ENCODE peak calls at places on chromosomes 7 and 10, in nine cellular contexts. T, P, M, S, C, Z, F, Q and J are unnamed samples.

GRCh38 chr7:131765575-131765974 is 209.1 kb upstream of the PODXL start:
- DNase-seq in F (no peak), Z (no peak), T (no peak), S (no peak), P (no peak), Q (no peak), M (no peak), C (no peak), J (no peak)

GRCh38 chr7:124724516-124725192 is 40.9 kb downstream of the GPR37 start:
- DNase-seq in S (no peak), C (no peak), T (no peak), Z (no peak), Q (no peak), F (no peak), M (no peak), P (no peak), J (no peak)

GRCh38 chr7:15891151-15891842 is 204.8 kb upstream of the MEOX2 start:
- DNase-seq in C (no peak), M (no peak), Q (no peak), S (no peak), Z (peak; percentile 69), T (no peak), P (no peak), F (no peak), J (no peak)

GRCh38 chr7:41503438-41503837 is 199.5 kb downstream of the INHBA start:
- DNase-seq in S (no peak), P (no peak), T (no peak), C (no peak), F (no peak), M (no peak), Z (peak; percentile 40), Q (no peak), J (no peak)

GRCh38 chr7:152544971-152545619 is 109.3 kb upstream of the KMT2C start:
- DNase-seq in M (no peak), S (no peak), Q (no peak), C (no peak), P (no peak), F (no peak), T (no peak), Z (no peak), J (no peak)

GRCh38 chr7:25579688-25580075 is 351.4 kb upstream of the NPVF start:
- DNase-seq in C (no peak), Q (no peak), S (no peak), Z (no peak), P (peak; percentile 80), F (no peak), M (no peak), T (no peak), J (no peak)

GRCh38 chr7:85104432-85105205 is 82.2 kb downstream of the SEMA3D start:
- DNase-seq in P (no peak), Z (peak; percentile 26), Q (no peak), M (no peak), T (no peak), S (no peak), C (no peak), F (no peak), J (no peak)

GRCh38 chr10:66167816-66168215 is 758.0 kb upstream of the LRRTM3 start:
- DNase-seq in T (no peak), P (no peak), S (no peak), Z (peak; percentile 13), C (no peak), M (no peak), F (no peak), Q (no peak), J (no peak)

GRCh38 chr7:30148951-30149459 is 14.2 kb downstream of the MTURN start:
- DNase-seq in S (peak; percentile 66), P (no peak), T (no peak), C (no peak), F (no peak), M (no peak), Q (peak; percentile 77), Z (no peak), J (no peak)

GRCh38 chr10:83965473-83965872 is 173.8 kb upstream of the GHITM start:
- DNase-seq in F (no peak), S (no peak), Q (no peak), P (no peak), Z (no peak), T (no peak), M (no peak), C (no peak), J (no peak)

GRCh38 chr7:77447616-77448015 is 31.5 kb upstream of the GSAP start:
- DNase-seq in C (no peak), F (no peak), P (no peak), S (no peak), Z (no peak), T (no peak), M (no peak), Q (no peak), J (no peak)

GRCh38 chr10:29254123-29255046 is 34.5 kb upstream of the LYZL1 start:
- DNase-seq in Z (peak; percentile 78), C (no peak), M (no peak), S (peak; percentile 36), F (no peak), T (no peak), P (peak; percentile 95), Q (peak; percentile 14), J (no peak)